ENCODE peak calls at places on chromosomes 11 and 22, in four cellular contexts. T, D, E and N are unnamed samples.

GRCh38 chr11:69221086-69221485 is 65.4 kb downstream of the SMIM38 start:
- DNase-seq in T (no peak), D (no peak), E (no peak), N (no peak)

GRCh38 chr11:6323291-6323905 is 3.1 kb upstream of the CAVIN3 start:
- DNase-seq in T (no peak), D (no peak), E (no peak), N (no peak)

GRCh38 chr11:11982975-11983374 is 25.5 kb downstream of the DKK3 start:
- DNase-seq in T (no peak), D (no peak), E (peak), N (no peak)

GRCh38 chr11:27898166-27898565 is 197.9 kb upstream of the BDNF start:
- DNase-seq in T (no peak), D (no peak), E (no peak), N (no peak)

GRCh38 chr11:118056806-118057205 is 20.1 kb upstream of the TMPRSS4 start:
- DNase-seq in T (no peak), D (no peak), E (no peak), N (no peak)

GRCh38 chr11:134170909-134171281 is 52.9 kb downstream of the NCAPD3 start:
- DNase-seq in T (no peak), D (no peak), E (no peak), N (no peak)

GRCh38 chr11:28924007-28924406 is 815.8 kb downstream of the METTL15 start:
- DNase-seq in T (no peak), D (no peak), E (no peak), N (no peak)

GRCh38 chr11:123549901-123550619 is 104.4 kb downstream of the SCN3B start:
- DNase-seq in T (peak), D (no peak), E (no peak), N (no peak)

GRCh38 chr11:82750643-82751139 is 17.0 kb upstream of the FAM181B start:
- DNase-seq in T (no peak), D (no peak), E (no peak), N (no peak)

GRCh38 chr11:132123854-132124835 is 753.7 kb downstream of the NTM start:
- DNase-seq in T (no peak), D (no peak), E (no peak), N (no peak)

GRCh38 chr11:75073459-75074190 is 23.1 kb downstream of the OR2AT4 start:
- DNase-seq in T (no peak), D (peak), E (no peak), N (no peak)
- TF ChIP-seq CTCF in T (peak), D (peak), E (no peak), N (no peak)

DNA sequence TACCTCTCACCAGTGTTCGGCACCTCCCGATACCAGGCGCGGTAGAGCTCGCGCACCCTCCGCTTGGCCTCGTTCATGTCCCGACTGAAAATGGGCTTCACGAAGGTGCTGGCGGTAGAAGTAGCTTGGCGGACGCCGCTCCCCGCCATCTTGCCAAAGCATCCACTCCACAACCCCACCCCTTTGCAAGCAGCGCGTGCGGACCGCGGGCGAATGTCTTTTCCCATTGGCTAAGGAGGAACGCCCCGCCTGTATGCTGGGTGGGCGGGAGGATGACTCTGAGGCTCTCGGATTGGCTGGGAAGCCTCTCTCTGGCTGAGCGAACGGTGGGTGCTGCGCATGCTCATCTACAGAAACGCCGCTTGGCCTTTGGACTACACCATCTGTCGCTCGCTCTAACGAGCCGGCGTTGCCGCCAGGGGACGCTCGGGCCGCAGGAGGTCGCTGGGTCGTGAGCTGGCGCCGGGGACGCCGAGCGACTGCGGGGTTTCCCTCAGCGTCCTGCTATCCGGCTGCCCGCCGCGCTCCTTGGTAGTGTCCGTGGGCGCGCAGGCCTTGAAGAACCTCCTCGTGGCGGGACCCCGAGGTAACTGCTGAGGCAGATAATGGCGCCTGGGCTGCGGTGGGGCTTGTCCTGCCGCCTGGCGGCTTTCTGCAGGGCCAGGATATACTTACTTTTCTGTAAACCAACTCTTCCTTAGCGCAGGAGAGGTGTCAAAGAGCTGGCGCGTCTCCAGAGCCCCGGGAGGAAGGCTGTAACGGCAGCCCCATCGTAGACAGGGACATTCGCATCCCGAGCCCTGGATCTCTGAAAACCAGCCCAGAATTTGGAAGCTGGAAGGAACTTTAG is at the start of gene NDUFA6:
- DNase-seq in T (peak), D (peak), E (peak), N (peak)
- TF ChIP-seq CTCF in T (peak), D (peak), E (peak), N (peak)

GRCh38 chr22:28773461-28773867 is 969 bp downstream of the CCDC117 start:
- DNase-seq in T (no peak), D (no peak), E (no peak), N (no peak)

GRCh38 chr22:28771195-28771791 is 1.2 kb upstream of the CCDC117 start:
- DNase-seq in T (no peak), D (no peak), E (no peak), N (no peak)

GRCh38 chr22:28769394-28770085 is 3.0 kb upstream of the CCDC117 start:
- DNase-seq in T (no peak), D (no peak), E (no peak), N (no peak)

GRCh38 chr22:28774378-28774777 is 1.9 kb downstream of the CCDC117 start:
- DNase-seq in T (no peak), D (no peak), E (no peak), N (no peak)

GRCh38 chr22:28772633-28773460 is at the start of gene CCDC117:
- DNase-seq in T (peak), D (peak), E (peak), N (peak)
- TF ChIP-seq CTCF in T (peak), D (peak), E (no peak), N (no peak)

DNA sequence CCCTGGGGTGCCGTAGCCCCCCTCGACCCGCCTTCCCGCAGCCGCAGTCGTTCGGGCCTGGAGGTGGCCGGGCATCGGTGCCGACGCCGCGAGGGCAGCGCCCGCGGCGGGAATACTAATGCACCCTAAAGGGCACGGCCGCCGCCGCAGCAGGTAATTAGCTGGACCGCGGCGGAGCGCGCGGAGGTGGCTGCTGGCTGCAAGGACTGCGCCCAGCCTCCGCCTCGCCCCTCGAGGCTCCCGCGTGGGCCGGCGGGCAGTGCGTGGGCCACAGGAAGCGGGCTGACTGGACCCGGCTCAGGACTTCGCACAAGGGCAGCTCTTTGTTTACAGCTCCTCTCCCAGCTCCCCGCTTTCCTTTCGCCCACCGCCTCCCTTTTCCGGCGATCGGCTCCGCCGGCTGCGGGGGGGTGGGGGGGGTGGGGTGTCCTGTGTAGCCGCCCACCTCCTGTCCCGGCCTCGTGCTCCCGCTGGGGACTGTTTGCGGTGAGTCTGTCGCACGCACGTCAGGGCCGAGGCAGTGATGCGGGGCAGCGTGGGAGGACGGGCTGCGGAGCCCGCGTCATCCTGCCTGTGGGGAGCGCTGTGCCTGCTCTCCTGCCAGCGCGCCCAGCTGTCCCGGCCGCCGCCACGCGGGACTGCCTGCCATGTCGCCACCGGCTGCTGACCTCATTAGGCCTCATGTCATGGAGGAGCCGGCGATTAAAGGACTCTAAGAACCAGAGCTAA is 53.2 kb downstream of the GRIK4 start:
- DNase-seq in T (peak), D (peak), E (no peak), N (no peak)
- TF ChIP-seq CTCF in T (peak), D (peak), E (no peak), N (no peak)

GRCh38 chr11:66868082-66868725 is 11.3 kb downstream of the LRFN4 start:
- DNase-seq in T (no peak), D (no peak), E (no peak), N (no peak)

GRCh38 chr11:66866007-66866406 is 9.1 kb downstream of the LRFN4 start:
- DNase-seq in T (no peak), D (no peak), E (no peak), N (no peak)

GRCh38 chr11:66868726-66869291 is 11.9 kb downstream of the LRFN4 start:
- DNase-seq in T (no peak), D (peak), E (no peak), N (no peak)

GRCh38 chr11:66866420-66867010 is 9.7 kb downstream of the LRFN4 start:
- DNase-seq in T (no peak), D (no peak), E (no peak), N (no peak)

DNA sequence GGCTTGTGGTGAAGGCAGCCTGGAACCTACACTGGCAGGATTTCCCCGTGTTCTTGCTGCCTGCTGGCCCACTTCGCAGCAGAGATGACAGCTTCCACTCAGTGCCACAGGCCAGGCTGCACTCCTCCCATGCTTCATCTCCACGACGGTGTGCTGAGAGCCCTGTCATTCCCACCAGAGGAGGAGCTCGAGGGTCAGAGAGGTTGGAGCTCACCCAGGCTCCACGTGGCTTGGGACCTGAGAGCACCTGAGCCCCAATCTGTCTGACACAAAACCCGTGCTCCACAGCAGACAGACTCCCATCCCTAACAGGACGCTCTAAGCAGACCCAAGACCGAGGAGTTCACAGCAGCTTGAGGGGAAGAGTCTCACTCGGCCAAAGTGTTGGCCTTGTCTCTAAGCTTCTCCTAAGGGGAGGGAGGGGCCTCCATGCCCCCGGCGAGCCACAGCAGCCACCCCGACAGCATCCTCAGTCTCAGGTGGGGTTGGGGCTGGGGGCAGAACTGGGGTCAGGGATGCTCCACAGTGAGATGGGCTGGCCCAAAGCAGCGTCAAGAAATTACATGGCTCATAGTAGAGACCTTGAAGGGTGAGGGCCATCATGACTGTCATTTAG is 10.7 kb downstream of the LRFN4 start:
- DNase-seq in T (no peak), D (no peak), E (no peak), N (no peak)
- TF ChIP-seq CTCF in T (no peak), D (no peak), E (no peak), N (no peak)

GRCh38 chr22:44309647-44310046 is 3.1 kb downstream of the SHISAL1 start:
- DNase-seq in T (no peak), D (no peak), E (no peak), N (no peak)
- TF ChIP-seq CTCF in T (no peak), D (no peak), E (no peak), N (no peak)

GRCh38 chr22:17920145-17920605 is 104.2 kb downstream of the MICAL3 start:
- DNase-seq in T (peak), D (peak), E (no peak), N (peak)
- TF ChIP-seq CTCF in T (peak), D (peak), E (no peak), N (no peak)

GRCh38 chr11:93225642-93226041 is 27.9 kb upstream of the SLC36A4 start:
- DNase-seq in T (no peak), D (no peak), E (no peak), N (no peak)
- TF ChIP-seq CTCF in T (no peak), D (peak), E (peak), N (peak)